ENCODE peak calls at places on chromosomes 3 and 15, in seven cellular contexts. One of them, this sample, is unnamed.

GRCh38 chr3:190192087-190192486 is 71.4 kb upstream of the P3H2 start:
- DNase-seq in neuronal stem cell: no peak
- DNase-seq in mesendoderm: no peak
- DNase-seq in IMR-90: no peak
- DNase-seq in H9: no peak
- DNase-seq in trophoblast cell: no peak
- DNase-seq in H1: no peak
- DNase-seq in this sample: peak

GRCh38 chr3:177561365-177561764 is 364.1 kb upstream of the TBL1XR1 start:
- DNase-seq in neuronal stem cell: no peak
- DNase-seq in mesendoderm: peak
- DNase-seq in IMR-90: no peak
- DNase-seq in H9: no peak
- DNase-seq in trophoblast cell: no peak
- DNase-seq in H1: no peak
- DNase-seq in this sample: no peak

GRCh38 chr3:138173769-138174420 is 826 bp downstream of the DBR1 start:
- DNase-seq in neuronal stem cell: no peak
- DNase-seq in mesendoderm: no peak
- DNase-seq in IMR-90: no peak
- DNase-seq in H9: no peak
- DNase-seq in trophoblast cell: peak
- DNase-seq in H1: no peak
- DNase-seq in this sample: no peak

GRCh38 chr15:90211440-90212168 is 10.5 kb downstream of the SEMA4B start:
- DNase-seq in neuronal stem cell: no peak
- DNase-seq in mesendoderm: no peak
- DNase-seq in IMR-90: peak
- DNase-seq in H9: no peak
- DNase-seq in trophoblast cell: no peak
- DNase-seq in H1: no peak
- DNase-seq in this sample: peak

GRCh38 chr3:124101643-124102042 is 109.7 kb upstream of the ROPN1 start:
- DNase-seq in neuronal stem cell: no peak
- DNase-seq in mesendoderm: no peak
- DNase-seq in IMR-90: no peak
- DNase-seq in H9: no peak
- DNase-seq in trophoblast cell: no peak
- DNase-seq in H1: no peak
- DNase-seq in this sample: no peak

GRCh38 chr3:32106929-32107362 is 526 bp downstream of the GPD1L start:
- DNase-seq in neuronal stem cell: no peak
- DNase-seq in mesendoderm: no peak
- DNase-seq in IMR-90: no peak
- DNase-seq in H9: no peak
- DNase-seq in trophoblast cell: peak
- DNase-seq in H1: no peak
- DNase-seq in this sample: peak

GRCh38 chr3:134086616-134087015 is 56.9 kb upstream of the SLCO2A1 start:
- DNase-seq in neuronal stem cell: no peak
- DNase-seq in mesendoderm: no peak
- DNase-seq in IMR-90: no peak
- DNase-seq in H9: no peak
- DNase-seq in trophoblast cell: peak
- DNase-seq in H1: no peak
- DNase-seq in this sample: no peak

GRCh38 chr15:43966646-43967045 is 139.8 kb downstream of the WDR76 start:
- DNase-seq in neuronal stem cell: no peak
- DNase-seq in mesendoderm: no peak
- DNase-seq in IMR-90: peak
- DNase-seq in H9: no peak
- DNase-seq in trophoblast cell: no peak
- DNase-seq in H1: no peak
- DNase-seq in this sample: peak

GRCh38 chr3:126319701-126320295 is 37.4 kb downstream of the KLF15 start:
- DNase-seq in neuronal stem cell: no peak
- DNase-seq in mesendoderm: no peak
- DNase-seq in IMR-90: no peak
- DNase-seq in H9: peak
- DNase-seq in trophoblast cell: no peak
- DNase-seq in H1: no peak
- DNase-seq in this sample: no peak

GRCh38 chr3:188431553-188431952 is 277.6 kb downstream of the LPP start:
- DNase-seq in neuronal stem cell: no peak
- DNase-seq in mesendoderm: no peak
- DNase-seq in IMR-90: peak
- DNase-seq in H9: no peak
- DNase-seq in trophoblast cell: peak
- DNase-seq in H1: no peak
- DNase-seq in this sample: peak

GRCh38 chr3:75906555-75907112 is 121.3 kb upstream of the ZNF717 start:
- DNase-seq in neuronal stem cell: peak
- DNase-seq in mesendoderm: peak
- DNase-seq in IMR-90: peak
- DNase-seq in H9: peak
- DNase-seq in trophoblast cell: no peak
- DNase-seq in H1: peak
- DNase-seq in this sample: peak

GRCh38 chr3:189361103-189361835 is 189.5 kb downstream of the TPRG1 start:
- DNase-seq in neuronal stem cell: no peak
- DNase-seq in mesendoderm: no peak
- DNase-seq in IMR-90: no peak
- DNase-seq in H9: no peak
- DNase-seq in trophoblast cell: peak
- DNase-seq in H1: no peak
- DNase-seq in this sample: peak

GRCh38 chr3:138673641-138674040 is 65.1 kb downstream of the FAIM start:
- DNase-seq in neuronal stem cell: no peak
- DNase-seq in mesendoderm: peak
- DNase-seq in IMR-90: peak
- DNase-seq in H9: no peak
- DNase-seq in trophoblast cell: peak
- DNase-seq in H1: no peak
- DNase-seq in this sample: peak

GRCh38 chr3:47261301-47261700 is 21.3 kb downstream of the KIF9 start:
- DNase-seq in neuronal stem cell: no peak
- DNase-seq in mesendoderm: peak
- DNase-seq in IMR-90: peak
- DNase-seq in H9: no peak
- DNase-seq in trophoblast cell: peak
- DNase-seq in H1: no peak
- DNase-seq in this sample: peak

GRCh38 chr3:158167737-158168469 is 58.0 kb downstream of the RSRC1 start:
- DNase-seq in neuronal stem cell: no peak
- DNase-seq in mesendoderm: peak
- DNase-seq in IMR-90: peak
- DNase-seq in H9: no peak
- DNase-seq in trophoblast cell: peak
- DNase-seq in H1: no peak
- DNase-seq in this sample: peak

GRCh38 chr3:10474847-10475246 is 30.5 kb downstream of the ATP2B2 start:
- DNase-seq in neuronal stem cell: no peak
- DNase-seq in mesendoderm: no peak
- DNase-seq in IMR-90: no peak
- DNase-seq in H9: no peak
- DNase-seq in trophoblast cell: no peak
- DNase-seq in H1: no peak
- DNase-seq in this sample: no peak

DNA sequence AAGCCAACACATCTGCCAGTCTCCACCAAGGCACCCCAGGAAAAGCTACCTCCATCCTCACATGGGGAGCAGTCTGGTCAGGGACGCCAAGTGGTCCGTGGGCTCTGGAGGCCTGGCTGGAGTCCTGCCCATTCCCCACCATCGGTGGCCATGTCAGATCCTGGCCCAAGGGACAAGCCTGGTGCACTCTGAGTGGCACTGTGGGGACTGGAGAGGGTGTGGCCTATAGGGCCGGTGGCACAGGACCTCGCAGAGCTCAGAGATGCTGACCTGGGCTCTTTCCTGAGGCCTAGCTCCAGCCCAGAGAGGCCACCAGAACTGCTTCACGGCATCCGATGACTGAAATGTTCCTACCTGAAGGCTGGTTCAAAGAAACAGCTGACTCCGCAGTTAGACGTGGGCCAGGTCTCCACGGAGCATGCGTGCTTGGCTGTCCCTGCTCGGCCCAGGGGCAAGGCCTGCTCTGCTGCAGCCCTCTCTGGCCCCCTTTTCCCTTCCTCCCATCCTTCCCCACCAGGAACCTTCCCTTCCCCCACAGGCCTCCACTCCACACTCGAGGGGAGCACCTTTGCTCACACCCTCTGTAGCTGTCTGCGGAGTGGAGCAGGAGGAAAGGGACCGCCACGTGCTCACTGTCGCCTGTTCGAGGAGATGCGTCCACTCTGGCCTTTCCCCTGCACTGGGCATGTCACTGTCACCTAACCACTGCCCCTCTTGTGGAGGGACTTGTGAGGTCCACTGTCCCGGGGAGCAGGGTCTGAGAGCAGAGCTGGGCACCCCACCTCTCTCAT is 119.3 kb downstream of the CHSY1 start:
- DNase-seq in neuronal stem cell: no peak
- DNase-seq in mesendoderm: no peak
- DNase-seq in IMR-90: no peak
- DNase-seq in H9: no peak
- DNase-seq in trophoblast cell: no peak
- DNase-seq in H1: no peak
- DNase-seq in this sample: no peak
- H3K23ac ChIP-seq in neuronal stem cell: peak
- H3K23ac ChIP-seq in mesendoderm: peak
- H3K23ac ChIP-seq in IMR-90: no peak
- H3K23ac ChIP-seq in H9: no peak
- H3K23ac ChIP-seq in trophoblast cell: no peak
- H3K23ac ChIP-seq in H1: no peak
- H3K23ac ChIP-seq in this sample: no peak

DNA sequence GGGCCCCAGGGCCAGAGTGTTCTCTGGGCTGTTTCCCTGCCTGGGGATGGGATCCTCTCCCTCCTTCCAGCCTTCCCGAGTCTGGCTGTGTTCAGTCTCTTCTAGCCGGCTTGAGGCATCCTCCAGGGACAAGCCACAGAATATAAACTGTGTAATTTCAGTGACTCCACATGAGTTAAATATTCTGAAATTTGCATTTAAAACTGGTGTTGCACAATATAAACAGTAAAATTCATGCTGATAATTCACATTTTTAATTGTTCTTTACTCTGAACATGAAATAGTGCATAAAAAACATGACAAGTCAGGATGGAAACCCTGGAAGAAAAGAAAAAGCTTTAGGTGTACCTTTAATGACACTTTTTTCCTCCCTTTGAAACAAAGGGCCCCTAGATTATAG is 5.2 kb upstream of the TJP1 start:
- DNase-seq in neuronal stem cell: no peak
- DNase-seq in mesendoderm: no peak
- DNase-seq in IMR-90: no peak
- DNase-seq in H9: no peak
- DNase-seq in trophoblast cell: no peak
- DNase-seq in H1: no peak
- DNase-seq in this sample: no peak
- H3K23ac ChIP-seq in neuronal stem cell: no peak
- H3K23ac ChIP-seq in mesendoderm: no peak
- H3K23ac ChIP-seq in IMR-90: peak
- H3K23ac ChIP-seq in H9: no peak
- H3K23ac ChIP-seq in trophoblast cell: no peak
- H3K23ac ChIP-seq in H1: no peak
- H3K23ac ChIP-seq in this sample: no peak

DNA sequence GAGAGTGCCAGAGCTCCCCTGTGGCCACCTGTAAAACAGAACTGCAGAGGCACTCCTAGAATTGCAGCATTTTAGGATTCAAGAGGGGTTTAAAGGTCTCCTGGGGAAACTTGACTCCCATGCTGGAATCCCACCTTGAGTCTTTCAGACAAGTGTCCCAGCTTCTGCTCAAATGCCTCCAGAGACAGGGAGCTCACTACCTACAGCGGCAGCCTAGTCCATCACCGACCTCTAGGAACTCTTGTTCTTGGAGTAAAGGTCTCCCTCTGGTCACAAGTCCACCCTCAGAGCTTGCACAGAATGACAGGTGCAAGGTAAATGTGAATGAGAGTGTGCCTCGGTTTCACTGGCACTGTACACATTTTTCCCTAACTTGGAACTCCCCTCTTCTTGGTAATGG is 72.0 kb downstream of the NUP210 start:
- DNase-seq in neuronal stem cell: no peak
- DNase-seq in mesendoderm: no peak
- DNase-seq in IMR-90: no peak
- DNase-seq in H9: no peak
- DNase-seq in trophoblast cell: no peak
- DNase-seq in H1: no peak
- DNase-seq in this sample: no peak
- H3K23ac ChIP-seq in neuronal stem cell: no peak
- H3K23ac ChIP-seq in mesendoderm: no peak
- H3K23ac ChIP-seq in IMR-90: no peak
- H3K23ac ChIP-seq in H9: no peak
- H3K23ac ChIP-seq in trophoblast cell: no peak
- H3K23ac ChIP-seq in H1: no peak
- H3K23ac ChIP-seq in this sample: no peak

GRCh38 chr15:87634361-87634760 is 622.2 kb downstream of the NTRK3 start:
- DNase-seq in neuronal stem cell: no peak
- DNase-seq in mesendoderm: no peak
- DNase-seq in IMR-90: no peak
- DNase-seq in H9: no peak
- DNase-seq in trophoblast cell: no peak
- DNase-seq in H1: no peak
- DNase-seq in this sample: no peak

GRCh38 chr15:87633471-87633870 is 623.1 kb downstream of the NTRK3 start:
- DNase-seq in neuronal stem cell: no peak
- DNase-seq in mesendoderm: no peak
- DNase-seq in IMR-90: no peak
- DNase-seq in H9: no peak
- DNase-seq in trophoblast cell: no peak
- DNase-seq in H1: no peak
- DNase-seq in this sample: no peak

GRCh38 chr15:87631775-87632174 is 624.8 kb downstream of the NTRK3 start:
- DNase-seq in neuronal stem cell: no peak
- DNase-seq in mesendoderm: no peak
- DNase-seq in IMR-90: no peak
- DNase-seq in H9: no peak
- DNase-seq in trophoblast cell: no peak
- DNase-seq in H1: no peak
- DNase-seq in this sample: no peak

GRCh38 chr15:87631093-87631492 is 625.4 kb downstream of the NTRK3 start:
- DNase-seq in neuronal stem cell: no peak
- DNase-seq in mesendoderm: no peak
- DNase-seq in IMR-90: no peak
- DNase-seq in H9: no peak
- DNase-seq in trophoblast cell: no peak
- DNase-seq in H1: no peak
- DNase-seq in this sample: peak

GRCh38 chr15:87632364-87632763 is 624.2 kb downstream of the NTRK3 start:
- DNase-seq in neuronal stem cell: no peak
- DNase-seq in mesendoderm: no peak
- DNase-seq in IMR-90: no peak
- DNase-seq in H9: no peak
- DNase-seq in trophoblast cell: no peak
- DNase-seq in H1: no peak
- DNase-seq in this sample: no peak
- H3K23ac ChIP-seq in neuronal stem cell: no peak
- H3K23ac ChIP-seq in mesendoderm: no peak
- H3K23ac ChIP-seq in IMR-90: no peak
- H3K23ac ChIP-seq in H9: no peak
- H3K23ac ChIP-seq in trophoblast cell: no peak
- H3K23ac ChIP-seq in H1: no peak
- H3K23ac ChIP-seq in this sample: no peak

This sample was measured in mesenchymal stem cell.